ENCODE peak calls at places on chromosomes 4 and X, in four cellular contexts. G, D, L and X are unnamed samples.

GRCh38 chr4:107757860-107758476 is 37.9 kb upstream of the PAPSS1 start:
- DNase-seq in G (peak), L (peak), D (no peak), X (peak)

GRCh38 chr4:25485104-25485503 is 108.0 kb downstream of the ANAPC4 start:
- DNase-seq in L (no peak), D (no peak), G (no peak), X (no peak)

GRCh38 chr4:68366600-68366999 is 16.7 kb upstream of the YTHDC1 start:
- DNase-seq in D (no peak), L (no peak), G (no peak), X (no peak)

GRCh38 chr4:1693131-1693896 is 9.2 kb upstream of the FAM53A start:
- DNase-seq in L (peak), D (peak), G (peak), X (peak)

GRCh38 chr4:181835348-181835747 is 407.9 kb upstream of the TENM3 start:
- DNase-seq in L (no peak), G (no peak), D (no peak), X (no peak)

GRCh38 chr4:128847074-128847724 is 37.7 kb downstream of the JADE1 start:
- DNase-seq in L (no peak), D (no peak), G (peak), X (no peak)

GRCh38 chr4:2359591-2360390 is 58.7 kb downstream of the ZFYVE28 start:
- DNase-seq in L (no peak), D (no peak), G (no peak), X (no peak)

GRCh38 chr4:148542922-148543623 is 100.9 kb upstream of the NR3C2 start:
- DNase-seq in L (no peak), D (no peak), G (peak), X (no peak)

GRCh38 chr4:147777456-147778091 is 45.7 kb downstream of the ARHGAP10 start:
- DNase-seq in G (peak), L (no peak), D (no peak), X (peak)

GRCh38 chrX:3712080-3712869 is 1.2 kb downstream of the PRKX start:
- DNase-seq in G (peak), D (peak), L (no peak), X (no peak)

GRCh38 chrX:22323541-22323940 is 50.8 kb downstream of the CBLL2 start:
- DNase-seq in L (no peak), D (no peak), G (peak), X (no peak)

GRCh38 chr4:107349732-107350131 is 313.6 kb upstream of the DKK2 start:
- DNase-seq in G (no peak), L (no peak), D (no peak), X (no peak)

GRCh38 chr4:56134272-56134671 is 185.5 kb downstream of the CEP135 start:
- DNase-seq in L (peak), D (no peak), G (peak), X (no peak)

GRCh38 chr4:98519268-98519993 is 139.0 kb downstream of the TSPAN5 start:
- DNase-seq in G (peak), D (no peak), L (peak), X (no peak)

GRCh38 chr4:16843831-16844508 is 54.5 kb downstream of the LDB2 start:
- DNase-seq in G (peak), L (peak), D (no peak), X (no peak)

GRCh38 chr4:186700746-186701145 is 22.9 kb downstream of the FAT1 start:
- DNase-seq in L (no peak), D (no peak), G (peak), X (no peak)

GRCh38 chr4:21947768-21948346 is 715 bp downstream of the KCNIP4 start:
- DNase-seq in D (no peak), L (no peak), G (no peak), X (no peak)

GRCh38 chrX:22345884-22346283 is 73.2 kb downstream of the CBLL2 start:
- DNase-seq in G (peak), D (no peak), L (no peak), X (no peak)

GRCh38 chrX:99077099-99077498 is 1333.0 kb downstream of the PCDH19 start:
- DNase-seq in D (no peak), L (no peak), G (no peak), X (no peak)

GRCh38 chr4:947491-947971 is 15.3 kb downstream of the TMEM175 start:
- DNase-seq in D (no peak), G (no peak), L (no peak), X (no peak)

GRCh38 chr4:53776141-53776540 is 184.9 kb upstream of the LNX1 start:
- DNase-seq in D (no peak), G (no peak), L (no peak), X (no peak)

GRCh38 chrX:56813318-56813837 is 84.3 kb downstream of the NBDY start:
- DNase-seq in G (peak), D (no peak), L (no peak), X (no peak)

GRCh38 chrX:43703211-43703791 is 47.2 kb downstream of the MAOA start:
- DNase-seq in D (no peak), G (peak), L (peak), X (no peak)

GRCh38 chr4:79917246-79917645 is 155.8 kb downstream of the ANTXR2 start:
- DNase-seq in G (peak), D (peak), L (peak), X (peak)

GRCh38 chr4:145680902-145681301 is 956 bp downstream of the C4orf51 start:
- DNase-seq in D (no peak), L (no peak), G (no peak), X (no peak)

GRCh38 chr4:113556382-113557134 is 205.0 kb downstream of the CAMK2D start:
- DNase-seq in L (no peak), G (no peak), D (no peak), X (no peak)

GRCh38 chr4:159353422-159354116 is 250.7 kb downstream of the RAPGEF2 start:
- DNase-seq in L (no peak), G (no peak), D (no peak), X (no peak)

GRCh38 chr4:113012122-113012725 is 37.2 kb upstream of the ANK2 start:
- DNase-seq in D (no peak), G (no peak), L (no peak), X (no peak)

GRCh38 chr4:8836664-8837171 is 34.9 kb downstream of the HMX1 start:
- DNase-seq in G (no peak), D (no peak), L (no peak), X (no peak)

GRCh38 chr4:98546910-98547544 is 111.4 kb downstream of the TSPAN5 start:
- DNase-seq in D (no peak), L (no peak), G (peak), X (no peak)

GRCh38 chr4:94032754-94033153 is 174.9 kb upstream of the SMARCAD1 start:
- DNase-seq in L (no peak), G (no peak), D (no peak), X (no peak)

GRCh38 chrX:13357925-13358324 is 38.1 kb upstream of the ATXN3L start:
- DNase-seq in D (no peak), L (no peak), G (peak), X (no peak)

GRCh38 chrX:38805294-38806053 is 4.2 kb downstream of the MID1IP1 start:
- DNase-seq in G (peak), L (peak), D (peak), X (peak)

GRCh38 chr4:173415092-173415491 is 16.2 kb upstream of the SCRG1 start:
- DNase-seq in L (no peak), D (no peak), G (no peak), X (no peak)

GRCh38 chr4:173415885-173416658 is 17.2 kb upstream of the SCRG1 start:
- DNase-seq in L (no peak), D (no peak), G (no peak), X (no peak)

GRCh38 chr4:173420324-173420752 is 21.4 kb upstream of the SCRG1 start:
- DNase-seq in G (peak), L (peak), D (peak), X (peak)

GRCh38 chr4:173418636-173419035 is 19.7 kb upstream of the SCRG1 start:
- DNase-seq in G (no peak), D (no peak), L (no peak), X (no peak)

DNA sequence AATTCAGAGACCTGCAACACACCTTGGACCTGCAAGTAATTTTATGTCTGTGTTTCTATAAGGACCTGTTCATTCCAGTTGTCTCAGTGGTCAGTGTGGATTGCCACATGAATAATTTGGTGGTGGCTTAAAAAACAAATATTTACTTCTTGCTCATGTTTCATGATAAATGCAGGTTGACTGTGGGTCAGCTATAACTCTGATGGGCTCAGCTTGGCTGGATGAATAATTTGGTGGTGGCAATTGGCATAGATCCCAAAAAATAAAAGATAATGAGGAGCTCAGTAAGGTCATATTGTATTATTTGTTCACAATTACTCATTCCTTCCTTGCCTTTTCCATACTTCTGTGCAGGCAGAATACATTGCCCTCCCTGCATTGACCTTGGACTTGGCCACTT is 18.9 kb upstream of the SCRG1 start:
- DNase-seq in G (no peak), D (no peak), L (no peak), X (no peak)
- TF ChIP-seq MAFK in G (no peak), D (no peak), L (no peak), X (no peak)

DNA sequence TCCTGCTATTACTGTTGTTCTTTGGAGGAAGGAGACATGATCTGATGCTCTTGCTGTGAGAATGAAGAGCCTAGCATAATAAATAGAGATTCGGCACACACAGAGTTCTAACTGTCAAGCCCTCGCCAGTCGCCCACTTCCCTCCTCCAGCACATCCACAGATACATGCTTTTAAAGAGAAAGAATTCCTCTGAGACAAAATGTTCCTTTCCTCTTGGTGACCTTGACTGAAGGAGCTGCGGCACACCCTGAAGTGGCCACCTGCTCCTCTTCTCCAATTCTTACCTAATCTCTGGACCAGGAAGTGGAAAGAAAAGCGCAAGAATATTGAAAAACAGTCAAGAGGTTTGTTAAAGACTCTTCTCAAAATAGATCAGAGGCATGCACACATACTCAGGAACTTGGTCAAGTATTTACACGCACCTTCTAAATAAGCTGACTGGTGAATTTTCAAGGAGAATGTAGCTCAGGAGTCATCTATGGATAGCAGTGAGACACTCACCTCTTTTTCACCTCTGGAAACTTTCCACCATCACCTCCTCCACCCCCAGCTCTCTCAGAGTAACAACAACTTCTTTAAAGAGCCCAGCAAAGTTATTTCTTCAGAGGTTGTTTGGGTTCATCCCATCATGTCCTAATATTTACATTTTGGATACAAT is 95.4 kb downstream of the PARM1 start:
- DNase-seq in G (no peak), D (no peak), L (no peak), X (no peak)
- TF ChIP-seq BHLHE40 in G (no peak), D (no peak), L (no peak), X (no peak)

GRCh38 chrX:148823986-148824385 is 323.6 kb downstream of the AFF2 start:
- DNase-seq in L (no peak), G (no peak), D (no peak), X (no peak)
- TF ChIP-seq MAFK in L (no peak), G (no peak), D (no peak), X (no peak)

DNA sequence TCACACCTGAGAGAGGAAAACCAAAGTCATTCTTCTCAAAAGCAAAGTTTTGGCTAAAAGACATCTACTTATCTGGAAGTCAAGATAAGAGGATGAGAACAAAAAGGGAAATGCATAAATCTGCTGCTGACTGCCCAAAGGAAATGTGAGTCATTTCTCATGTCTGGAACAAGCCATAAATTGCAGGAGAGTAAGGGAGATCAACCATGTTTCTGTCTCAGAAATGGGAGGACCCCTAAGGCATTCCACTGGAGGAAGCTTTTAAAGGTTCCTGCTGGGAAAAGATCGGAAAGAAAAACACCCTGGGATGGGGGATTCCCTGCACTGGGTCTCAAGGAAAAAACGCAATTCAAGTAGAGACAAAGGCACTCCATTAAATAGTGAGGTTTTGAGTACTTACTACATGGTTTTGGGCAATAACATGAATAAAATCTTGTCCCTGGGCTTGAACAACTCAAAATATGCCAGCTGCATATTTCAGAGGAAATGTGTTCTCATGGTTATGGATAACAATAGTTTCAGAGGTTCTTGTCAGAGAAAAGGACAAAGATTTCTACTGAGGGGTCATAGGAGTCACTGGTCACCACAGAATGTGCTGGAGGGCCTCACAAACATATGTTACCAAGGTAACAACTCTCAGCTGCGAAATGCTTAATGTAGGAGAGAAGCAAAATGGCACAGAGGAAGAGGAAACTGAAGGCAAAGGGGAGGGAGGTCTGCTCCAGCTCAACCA is 19.3 kb downstream of the GPR143 start:
- DNase-seq in G (peak), L (no peak), D (no peak), X (no peak)
- TF ChIP-seq BHLHE40 in G (no peak), L (no peak), D (no peak), X (no peak)

GRCh38 chrX:107451754-107452153 is 2.3 kb downstream of the FRMPD3 start:
- DNase-seq in D (no peak), G (no peak), L (no peak), X (no peak)

GRCh38 chrX:107448625-107449468 is 605 bp upstream of the FRMPD3 start:
- DNase-seq in L (no peak), D (no peak), G (no peak), X (peak)

GRCh38 chrX:107447642-107448041 is 1.8 kb upstream of the FRMPD3 start:
- DNase-seq in G (no peak), L (no peak), D (no peak), X (no peak)

GRCh38 chrX:107450823-107451509 is 1.5 kb downstream of the FRMPD3 start:
- DNase-seq in D (peak), L (no peak), G (no peak), X (peak)

DNA sequence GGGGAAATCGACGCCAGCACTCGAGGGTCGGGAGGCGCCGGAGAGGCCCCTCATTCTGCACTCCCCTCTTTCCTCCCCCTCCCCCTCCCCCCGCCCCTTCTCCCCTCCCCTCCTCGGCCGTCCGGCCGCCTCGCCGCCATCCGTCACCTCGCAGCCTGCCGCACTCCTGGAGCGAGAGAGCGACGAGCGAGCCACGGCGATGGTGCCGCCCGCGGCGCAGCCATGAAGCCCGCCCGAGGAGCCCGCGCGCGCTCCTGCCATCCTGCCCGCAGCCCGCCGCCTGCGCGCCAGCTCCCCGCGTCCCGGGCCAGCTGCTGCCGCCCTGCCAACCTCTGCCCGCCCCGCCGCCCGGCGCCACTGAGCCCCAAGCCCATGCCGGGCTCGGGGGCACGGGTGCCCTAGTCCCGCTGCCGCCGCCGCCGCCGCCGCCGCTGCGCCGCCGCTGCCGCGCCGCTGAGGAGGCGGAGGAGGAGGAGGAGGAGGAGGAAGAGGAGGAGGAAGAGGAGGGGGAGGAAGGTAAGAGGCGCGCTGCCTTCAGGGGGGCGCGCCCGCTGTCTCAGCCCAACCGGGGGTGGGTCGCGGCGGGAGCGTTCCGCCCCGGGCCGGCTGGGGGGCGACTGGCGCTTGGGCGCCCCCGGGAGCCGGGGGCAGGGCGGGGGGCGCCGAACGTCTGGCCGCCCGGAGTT is at the start of gene FRMPD3:
- DNase-seq in D (no peak), G (no peak), L (no peak), X (no peak)
- TF ChIP-seq MAFK in D (no peak), G (no peak), L (no peak), X (no peak)

GRCh38 chr4:13240066-13240465 is 244.1 kb downstream of the RAB28 start:
- DNase-seq in L (no peak), G (no peak), D (no peak), X (no peak)
- TF ChIP-seq BHLHE40 in L (no peak), G (no peak), D (no peak), X (no peak)

GRCh38 chr4:23718435-23718834 is 171.4 kb downstream of the PPARGC1A start:
- DNase-seq in G (no peak), L (no peak), D (no peak), X (no peak)

GRCh38 chr4:23720556-23720955 is 169.3 kb downstream of the PPARGC1A start:
- DNase-seq in L (no peak), D (no peak), G (no peak), X (no peak)

GRCh38 chr4:23717528-23718248 is 172.2 kb downstream of the PPARGC1A start:
- DNase-seq in D (peak), L (peak), G (peak), X (peak)
- TF ChIP-seq MAFK in D (no peak), L (no peak), G (no peak), X (no peak)

GRCh38 chrX:48999030-48999429 is 3.0 kb downstream of the GRIPAP1 start:
- DNase-seq in L (no peak), G (no peak), D (no peak), X (no peak)

GRCh38 chrX:49003696-49004095 is 1.6 kb upstream of the GRIPAP1 start:
- DNase-seq in D (no peak), G (no peak), L (peak), X (no peak)

GRCh38 chrX:49001521-49002090 is 458 bp downstream of the GRIPAP1 start:
- DNase-seq in D (peak), G (peak), L (peak), X (peak)

GRCh38 chrX:49000640-49001039 is 1.4 kb downstream of the GRIPAP1 start:
- DNase-seq in G (no peak), D (no peak), L (no peak), X (no peak)

GRCh38 chrX:49002091-49002935 is at the start of gene GRIPAP1:
- DNase-seq in G (peak), D (peak), L (peak), X (peak)
- TF ChIP-seq BHLHE40 in G (peak), D (peak), L (peak), X (peak)